ENCODE peak calls at places on chromosomes 11 and 22, in four cellular contexts. One of them, this sample, is unnamed.

GRCh38 chr11:6703247-6704063 is 20.3 kb upstream of the MRPL17 start:
- DNase-seq in esophagus squamous epithelium: no peak
- DNase-seq in IMR-90: peak; percentile 57
- DNase-seq in GM12891: no peak
- DNase-seq in this sample: no peak

GRCh38 chr11:27233654-27234042 is 129.4 kb downstream of the CCDC34 start:
- DNase-seq in GM12891: no peak
- DNase-seq in esophagus squamous epithelium: no peak
- DNase-seq in IMR-90: no peak
- DNase-seq in this sample: no peak

GRCh38 chr11:59676205-59676604 is 7.4 kb upstream of the PATL1 start:
- DNase-seq in esophagus squamous epithelium: no peak
- DNase-seq in IMR-90: no peak
- DNase-seq in GM12891: no peak
- DNase-seq in this sample: no peak

GRCh38 chr11:114058026-114058706 is 1.3 kb upstream of the ZBTB16 start:
- DNase-seq in GM12891: no peak
- DNase-seq in esophagus squamous epithelium: no peak
- DNase-seq in IMR-90: no peak
- DNase-seq in this sample: no peak

GRCh38 chr22:28008056-28008455 is 89.0 kb upstream of the PITPNB start:
- DNase-seq in IMR-90: no peak
- DNase-seq in esophagus squamous epithelium: no peak
- DNase-seq in GM12891: no peak
- DNase-seq in this sample: no peak

GRCh38 chr11:35579557-35580396 is 38.5 kb upstream of the FJX1 start:
- DNase-seq in esophagus squamous epithelium: no peak
- DNase-seq in IMR-90: peak; percentile 99
- DNase-seq in GM12891: no peak
- DNase-seq in this sample: no peak

GRCh38 chr11:25899761-25900160 is 432.2 kb upstream of the ANO3 start:
- DNase-seq in esophagus squamous epithelium: no peak
- DNase-seq in GM12891: no peak
- DNase-seq in IMR-90: no peak
- DNase-seq in this sample: no peak

GRCh38 chr11:74710291-74710938 is 20.8 kb downstream of the CHRDL2 start:
- DNase-seq in GM12891: no peak
- DNase-seq in IMR-90: peak; percentile 46
- DNase-seq in esophagus squamous epithelium: no peak
- DNase-seq in this sample: no peak

GRCh38 chr11:27083782-27084181 is 43.2 kb downstream of the BBOX1 start:
- DNase-seq in IMR-90: no peak
- DNase-seq in esophagus squamous epithelium: no peak
- DNase-seq in GM12891: no peak
- DNase-seq in this sample: no peak

GRCh38 chr11:119530503-119530902 is 107.5 kb upstream of the THY1 start:
- DNase-seq in GM12891: no peak
- DNase-seq in esophagus squamous epithelium: no peak
- DNase-seq in IMR-90: no peak
- DNase-seq in this sample: no peak

GRCh38 chr22:37196539-37197450 is 8.7 kb upstream of the C1QTNF6 start:
- DNase-seq in IMR-90: peak; percentile 79
- DNase-seq in GM12891: no peak
- DNase-seq in esophagus squamous epithelium: no peak
- DNase-seq in this sample: no peak

GRCh38 chr11:46876471-46876870 is 30.4 kb upstream of the CKAP5 start:
- DNase-seq in IMR-90: no peak
- DNase-seq in esophagus squamous epithelium: no peak
- DNase-seq in GM12891: no peak
- DNase-seq in this sample: no peak

GRCh38 chr22:21932347-21932746 is 20.3 kb downstream of the PPM1F start:
- DNase-seq in esophagus squamous epithelium: no peak
- DNase-seq in GM12891: no peak
- DNase-seq in IMR-90: no peak
- DNase-seq in this sample: no peak

GRCh38 chr11:34787899-34788298 is 128.3 kb downstream of the APIP start:
- DNase-seq in esophagus squamous epithelium: no peak
- DNase-seq in IMR-90: peak; percentile 11
- DNase-seq in GM12891: no peak
- DNase-seq in this sample: no peak

GRCh38 chr11:17570034-17570433 is 23.0 kb downstream of the OTOG start:
- DNase-seq in IMR-90: no peak
- DNase-seq in esophagus squamous epithelium: no peak
- DNase-seq in GM12891: no peak
- DNase-seq in this sample: no peak

GRCh38 chr11:132994038-132994502 is 538.2 kb downstream of the OPCML start:
- DNase-seq in esophagus squamous epithelium: no peak
- DNase-seq in GM12891: no peak
- DNase-seq in IMR-90: no peak
- DNase-seq in this sample: no peak

GRCh38 chr11:107354780-107355179 is 102.8 kb downstream of the CWF19L2 start:
- DNase-seq in GM12891: no peak
- DNase-seq in IMR-90: no peak
- DNase-seq in esophagus squamous epithelium: no peak
- DNase-seq in this sample: no peak

GRCh38 chr11:8232414-8232813 is 31.3 kb downstream of the LMO1 start:
- DNase-seq in esophagus squamous epithelium: no peak
- DNase-seq in GM12891: no peak
- DNase-seq in IMR-90: no peak
- DNase-seq in this sample: no peak

GRCh38 chr11:126978911-126979310 is 21.7 kb downstream of the KIRREL3 start:
- DNase-seq in IMR-90: no peak
- DNase-seq in esophagus squamous epithelium: no peak
- DNase-seq in GM12891: no peak
- DNase-seq in this sample: no peak

This sample was measured in GM18507.